ENCODE peak calls at places on chromosomes 4 and X, in ten cellular contexts. J is cardiac fibroblast; R is D341Med; D is H9; U is fibroblast of lung; M is HepG2; B is DMS153; H is stimulated activated CD4-positive, alpha-beta T cell treated with anti-CD3 and anti-CD28 coated beads, Interleukin-4, amount 100 ng/mL, for 48 hours; P is RPMI8226; Q is Calu3. L is an unnamed sample.

GRCh38 chr4:40176602-40177001 is 20.2 kb upstream of the RHOH start:
- DNase-seq in H (no peak), U (no peak), Q (no peak), D (peak; percentile 68), R (no peak), P (no peak), B (no peak), M (no peak), J (no peak), L (no peak)

GRCh38 chrX:120755066-120755846 is 120.4 kb downstream of the CT47B1 start:
- DNase-seq in M (peak; percentile 82), J (no peak), Q (no peak), B (peak; percentile 66), P (peak; percentile 84), H (no peak), R (no peak), D (no peak), U (no peak), L (no peak)

GRCh38 chr4:101400096-101400495 is 52.8 kb upstream of the PPP3CA start:
- DNase-seq in M (no peak), Q (no peak), U (no peak), R (no peak), H (peak; percentile 11), P (no peak), J (peak; percentile 80), B (no peak), D (no peak), L (no peak)

GRCh38 chr4:134585972-134586371 is 384.4 kb upstream of the PABPC4L start:
- DNase-seq in H (no peak), U (no peak), P (no peak), B (no peak), Q (no peak), R (no peak), J (no peak), M (no peak), D (no peak), L (no peak)

GRCh38 chr4:160928482-160928881 is 1235.3 kb downstream of the FSTL5 start:
- DNase-seq in J (no peak), H (no peak), M (no peak), Q (no peak), U (no peak), D (no peak), P (no peak), B (no peak), R (no peak), L (no peak)

GRCh38 chr4:112931001-112931400 is 118.5 kb upstream of the ANK2 start:
- DNase-seq in Q (no peak), B (no peak), M (no peak), J (no peak), D (no peak), R (no peak), H (no peak), U (no peak), P (no peak), L (no peak)

GRCh38 chr4:2794707-2795557 is 2.0 kb downstream of the SH3BP2 start:
- DNase-seq in R (no peak), U (peak; percentile 80), H (no peak), Q (no peak), M (no peak), J (peak; percentile 82), D (no peak), P (no peak), B (no peak), L (no peak)

GRCh38 chr4:43435303-43435702 is 542.8 kb downstream of the GRXCR1 start:
- DNase-seq in M (no peak), H (no peak), P (no peak), D (no peak), B (no peak), Q (no peak), U (no peak), J (no peak), R (no peak), L (no peak)

GRCh38 chr4:99395595-99396364 is 39.4 kb downstream of the ADH7 start:
- DNase-seq in M (no peak), B (no peak), R (no peak), Q (no peak), D (no peak), H (no peak), U (peak; percentile 41), P (no peak), J (peak; percentile 53), L (no peak)

GRCh38 chr4:118033148-118034060 is 882 bp upstream of the NDST3 start:
- DNase-seq in R (peak; percentile 77), J (peak; percentile 15), D (peak; percentile 70), M (no peak), U (peak; percentile 57), H (no peak), Q (peak; percentile 66), B (no peak), P (peak; percentile 7), L (peak; percentile 49)

GRCh38 chr4:2357821-2358745 is 60.4 kb downstream of the ZFYVE28 start:
- DNase-seq in J (no peak), Q (no peak), M (no peak), R (peak; percentile 30), H (no peak), B (no peak), D (no peak), U (no peak), P (no peak), L (no peak)

GRCh38 chrX:19602866-19603620 is 87.7 kb upstream of the MAP3K15 start:
- DNase-seq in B (no peak), H (no peak), R (no peak), Q (peak; percentile 15), J (peak; percentile 81), D (no peak), U (peak; percentile 37), P (no peak), M (no peak), L (no peak)

GRCh38 chrX:106170318-106170717 is 2.2 kb downstream of the PWWP3B start:
- DNase-seq in M (no peak), D (no peak), B (no peak), U (peak; percentile 4), J (peak; percentile 23), Q (peak; percentile 12), H (no peak), R (no peak), P (no peak), L (no peak)

GRCh38 chr4:53563824-53564223 is 27.5 kb downstream of the LNX1 start:
- DNase-seq in H (peak; percentile 9), B (no peak), Q (no peak), R (no peak), P (no peak), J (peak; percentile 78), U (peak; percentile 44), M (no peak), D (no peak), L (no peak)

GRCh38 chr4:54550415-54551171 is 107.2 kb upstream of the KIT start:
- DNase-seq in D (no peak), B (no peak), H (no peak), R (no peak), J (peak; percentile 48), Q (no peak), M (no peak), U (peak; percentile 33), P (no peak), L (no peak)

GRCh38 chr4:105741548-105741947 is 33.0 kb downstream of the GSTCD start:
- DNase-seq in Q (no peak), M (no peak), D (no peak), R (no peak), H (no peak), P (no peak), J (peak; percentile 63), B (no peak), U (peak; percentile 9), L (no peak)

GRCh38 chr4:172830295-172830764 is 338.3 kb upstream of the GALNT7 start:
- DNase-seq in Q (no peak), M (peak; percentile 2), R (no peak), H (no peak), U (peak; percentile 31), D (no peak), B (no peak), P (peak; percentile 8), J (peak; percentile 35), L (peak; percentile 31)

GRCh38 chr4:160026720-160027119 is 923.8 kb downstream of the RAPGEF2 start:
- DNase-seq in B (no peak), D (peak; percentile 68), U (no peak), M (no peak), R (no peak), J (peak; percentile 1), H (no peak), Q (peak; percentile 29), P (peak; percentile 36), L (no peak)

GRCh38 chr4:40196260-40196659 is 571 bp upstream of the RHOH start:
- DNase-seq in M (no peak), P (peak; percentile 70), H (no peak), U (no peak), B (no peak), R (no peak), J (no peak), D (no peak), Q (no peak), L (no peak)